ENCODE peak calls at places on chromosomes 3 and 15, in eight cellular contexts. E is GM23248, H is heart left ventricle, K is fibroblast of lung, Z is uterus, I is ovary, X is hepatocyte, T is caudate nucleus. P is an unnamed sample.

GRCh38 chr15:49031764-49032270 is 14.4 kb downstream of the SECISBP2L start:
- DNase-seq in E (peak; percentile 14), H (no peak), K (no peak), Z (no peak), I (no peak), X (no peak), T (no peak), P (no peak)

GRCh38 chr3:194481103-194481502 is 5.7 kb downstream of the ATP13A3 start:
- DNase-seq in E (peak; percentile 88), H (no peak), K (peak; percentile 93), Z (no peak), I (no peak), X (peak; percentile 12), T (no peak), P (no peak)

GRCh38 chr15:68797589-68798377 is 22.9 kb downstream of the ANP32A start:
- DNase-seq in E (no peak), H (no peak), K (no peak), Z (no peak), I (no peak), X (no peak), T (peak; percentile 46), P (peak; percentile 80)

GRCh38 chr15:64561997-64562396 is 101.6 kb downstream of the ZNF609 start:
- DNase-seq in E (no peak), H (no peak), K (no peak), Z (no peak), I (no peak), X (no peak), T (no peak), P (no peak)

GRCh38 chr3:133821767-133822638 is 16.4 kb downstream of the SRPRB start:
- DNase-seq in E (peak; percentile 79), H (peak; percentile 89), K (peak; percentile 77), Z (peak; percentile 44), I (peak; percentile 43), X (peak; percentile 46), T (no peak), P (peak; percentile 89)

GRCh38 chr15:20341901-20342605 is 199.5 kb downstream of the GOLGA6L6 start:
- DNase-seq in E (no peak), H (peak; percentile 76), K (no peak), Z (peak; percentile 65), I (peak; percentile 63), X (peak; percentile 91), T (no peak), P (peak; percentile 89)

GRCh38 chr3:147656023-147656422 is 246.9 kb downstream of the ZIC1 start:
- DNase-seq in E (peak; percentile 27), H (no peak), K (no peak), Z (no peak), I (no peak), X (no peak), T (no peak), P (no peak)

GRCh38 chr3:150607267-150608065 is 4.3 kb downstream of the SELENOT start:
- DNase-seq in E (no peak), H (no peak), K (no peak), Z (no peak), I (no peak), X (no peak), T (no peak), P (no peak)

GRCh38 chr15:78540955-78541743 is 905 bp downstream of the PSMA4 start:
- DNase-seq in E (peak; percentile 45), H (no peak), K (peak; percentile 38), Z (no peak), I (no peak), X (no peak), T (no peak), P (no peak)

GRCh38 chr3:14305321-14305720 is 97.1 kb upstream of the SLC6A6 start:
- DNase-seq in E (no peak), H (no peak), K (peak; percentile 32), Z (no peak), I (no peak), X (no peak), T (no peak), P (no peak)

GRCh38 chr3:174169736-174170135 is 689.4 kb upstream of the NAALADL2 start:
- DNase-seq in E (no peak), H (no peak), K (no peak), Z (no peak), I (no peak), X (peak; percentile 54), T (no peak), P (no peak)

GRCh38 chr3:17412950-17413530 is 329.4 kb downstream of the TBC1D5 start:
- DNase-seq in E (peak; percentile 73), H (no peak), K (peak; percentile 69), Z (no peak), I (no peak), X (peak; percentile 76), T (no peak), P (no peak)

GRCh38 chr3:197002701-197003454 is 26.7 kb downstream of the MELTF start:
- DNase-seq in E (peak; percentile 88), H (peak; percentile 76), K (peak; percentile 66), Z (peak; percentile 80), I (peak; percentile 80), X (peak; percentile 95), T (no peak), P (peak; percentile 91)

GRCh38 chr3:53068176-53068575 is 22.3 kb upstream of the SFMBT1 start:
- DNase-seq in E (no peak), H (no peak), K (no peak), Z (no peak), I (peak; percentile 3), X (no peak), T (no peak), P (no peak)

GRCh38 chr15:49988766-49989165 is 130.3 kb downstream of the ATP8B4 start:
- DNase-seq in E (no peak), H (no peak), K (no peak), Z (no peak), I (no peak), X (no peak), T (no peak), P (no peak)

GRCh38 chr15:69869881-69870465 is 227.7 kb downstream of the TLE3 start:
- DNase-seq in E (no peak), H (no peak), K (peak; percentile 24), Z (no peak), I (no peak), X (no peak), T (no peak), P (no peak)

GRCh38 chr3:86934851-86935250 is 56.1 kb downstream of the VGLL3 start:
- DNase-seq in E (peak; percentile 58), H (no peak), K (no peak), Z (no peak), I (no peak), X (no peak), T (no peak), P (peak; percentile 8)

GRCh38 chr3:65875395-65876027 is 163.2 kb downstream of the MAGI1 start:
- DNase-seq in E (no peak), H (no peak), K (no peak), Z (no peak), I (no peak), X (no peak), T (no peak), P (no peak)

GRCh38 chr3:30680789-30681188 is 74.4 kb downstream of the TGFBR2 start:
- DNase-seq in E (peak; percentile 48), H (peak; percentile 44), K (peak; percentile 52), Z (no peak), I (peak; percentile 32), X (no peak), T (peak; percentile 58), P (peak; percentile 76)

GRCh38 chr3:30681276-30682211 is 75.1 kb downstream of the TGFBR2 start:
- DNase-seq in E (peak; percentile 60), H (peak; percentile 69), K (peak; percentile 85), Z (peak; percentile 42), I (peak; percentile 56), X (peak; percentile 14), T (no peak), P (peak; percentile 84)

GRCh38 chr3:30683769-30684168 is 77.4 kb downstream of the TGFBR2 start:
- DNase-seq in E (no peak), H (no peak), K (no peak), Z (no peak), I (no peak), X (no peak), T (no peak), P (no peak)

GRCh38 chr3:30684361-30684760 is 78.0 kb downstream of the TGFBR2 start:
- DNase-seq in E (no peak), H (no peak), K (no peak), Z (no peak), I (no peak), X (no peak), T (no peak), P (no peak)

GRCh38 chr3:30682434-30683155 is 76.2 kb downstream of the TGFBR2 start:
- DNase-seq in E (peak; percentile 40), H (no peak), K (no peak), Z (no peak), I (no peak), X (no peak), T (no peak), P (no peak)
- H3K27ac ChIP-seq in E (peak overlapping the region; percentile 51), H (peak overlapping the region; percentile 81), K (peak overlapping the region; percentile 30), Z (peak overlapping the region; percentile 69), I (no peak overlapping the region), X (no peak overlapping the region), T (peak overlapping the region; percentile 92), P (peak overlapping the region; percentile 67)

DNA sequence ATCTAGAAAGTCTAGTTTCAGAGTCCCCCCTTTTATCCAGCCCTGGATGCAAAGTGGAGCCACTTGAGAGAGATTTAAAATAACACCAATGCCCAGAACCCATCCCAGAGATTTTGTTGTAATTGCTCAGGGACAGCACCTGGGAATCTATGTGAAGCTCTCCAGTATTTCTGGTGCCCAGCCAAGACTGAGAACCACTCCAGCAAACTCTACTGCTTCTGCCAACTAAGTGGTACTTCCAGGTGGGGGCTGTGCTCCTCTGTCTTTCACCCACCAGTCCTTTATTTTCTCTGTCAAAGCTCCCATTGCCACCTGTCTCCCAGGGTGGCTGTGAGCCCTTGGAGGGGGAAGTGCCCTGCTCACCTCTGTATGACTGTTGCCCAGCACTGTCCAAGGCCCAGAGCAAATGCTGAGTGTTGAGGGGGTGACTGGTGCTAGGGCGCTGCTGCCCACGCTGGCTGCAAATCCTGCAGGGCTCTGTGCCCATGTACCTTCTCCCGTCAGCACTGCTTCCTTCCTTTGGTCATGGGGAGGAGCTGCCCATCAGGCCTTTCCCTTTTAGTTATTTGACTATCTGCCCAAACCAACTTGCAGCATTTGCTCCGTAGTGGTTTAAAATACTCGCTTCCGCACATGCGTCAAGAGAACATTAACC is 9.4 kb downstream of the CLSTN2 start:
- DNase-seq in E (no peak), H (peak; percentile 42), K (no peak), Z (no peak), I (no peak), X (no peak), T (no peak), P (peak; percentile 38)
- H3K27ac ChIP-seq in E (no peak overlapping the region), H (no peak overlapping the region), K (no peak overlapping the region), Z (no peak overlapping the region), I (no peak overlapping the region), X (no peak overlapping the region), T (no peak overlapping the region), P (no peak overlapping the region)

GRCh38 chr15:37094542-37095196 is 5.7 kb downstream of the MEIS2 start:
- DNase-seq in E (peak; percentile 62), H (no peak), K (no peak), Z (no peak), I (no peak), X (peak; percentile 5), T (no peak), P (no peak)
- H3K27ac ChIP-seq in E (peak overlapping the region; percentile 71), H (peak overlapping the region; percentile 93), K (no peak overlapping the region), Z (peak overlapping the region; percentile 97), I (peak overlapping the region; percentile 83), X (peak overlapping the region; percentile 93), T (peak overlapping the region; percentile 92), P (peak overlapping the region; percentile 66)

DNA sequence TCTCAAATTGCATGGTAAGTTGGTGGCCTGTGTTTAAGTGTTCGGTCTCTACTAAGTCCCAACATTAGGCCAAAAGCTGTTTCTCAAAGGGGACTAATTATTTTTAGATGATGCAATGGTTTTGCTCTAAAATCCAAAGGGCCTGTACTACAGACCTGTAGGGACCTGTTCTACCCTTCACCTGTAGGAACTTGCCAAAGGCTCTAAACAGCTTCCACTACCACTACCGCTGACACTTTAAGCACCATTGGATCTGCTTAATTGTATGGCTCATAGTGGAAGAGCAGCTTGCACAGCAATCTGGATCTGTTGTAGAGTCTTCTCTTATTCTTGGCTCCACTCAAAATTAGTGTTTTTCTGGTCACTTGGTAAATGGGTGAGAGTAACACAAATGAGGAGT is 346.8 kb downstream of the EPHA6 start:
- DNase-seq in E (no peak), H (no peak), K (no peak), Z (no peak), I (no peak), X (no peak), T (no peak), P (no peak)
- H3K27ac ChIP-seq in E (no peak overlapping the region), H (no peak overlapping the region), K (no peak overlapping the region), Z (no peak overlapping the region), I (no peak overlapping the region), X (no peak overlapping the region), T (no peak overlapping the region), P (no peak overlapping the region)